ENCODE peak calls at places on chromosomes 12 and 14, in ten cellular contexts. W is IMR-90, T is thyroid gland, S is stomach, V is ovary, Y is HCT116, M is esophagus squamous epithelium, J is suprapubic skin, X is testis, K is adrenal gland. H is an unnamed sample.
A peak's percentile ranks its signal among the peaks of the same experiment; 100 is the strongest.

GRCh38 chr14:73755434-73756014 is 41.3 kb upstream of the PNMA1 start:
- DNase-seq in S (peak; percentile 55), X (peak; percentile 65), V (no peak), J (no peak), Y (no peak), K (no peak), T (peak; percentile 86), M (no peak), W (no peak), H (no peak)

GRCh38 chr14:105864116-105864515 is 337.7 kb downstream of the TMEM121 start:
- DNase-seq in X (peak; percentile 7), S (no peak), V (peak; percentile 4), K (no peak), J (peak; percentile 35), M (no peak), W (no peak), T (no peak), Y (no peak), H (peak; percentile 2)

GRCh38 chr14:67166450-67166853 is 22.8 kb upstream of the GARIN2 start:
- DNase-seq in W (peak; percentile 58), S (no peak), T (peak; percentile 60), Y (peak; percentile 24), M (no peak), J (no peak), K (peak; percentile 60), X (peak; percentile 55), V (no peak), H (no peak)

GRCh38 chr12:8784464-8784863 is 38.0 kb upstream of the A2ML1 start:
- DNase-seq in Y (no peak), S (no peak), X (no peak), W (no peak), K (no peak), V (no peak), M (no peak), J (no peak), T (no peak), H (no peak)

GRCh38 chr14:74476107-74476506 is 17.0 kb downstream of the NPC2 start:
- DNase-seq in Y (no peak), W (no peak), S (no peak), V (no peak), X (peak; percentile 64), J (no peak), K (peak; percentile 84), T (no peak), M (no peak), H (no peak)

GRCh38 chr12:11431486-11431885 is 36.1 kb upstream of the PRB2 start:
- DNase-seq in M (no peak), X (no peak), S (no peak), J (no peak), T (no peak), V (no peak), K (no peak), W (no peak), Y (no peak), H (no peak)

GRCh38 chr14:48973136-48973535 is 613.0 kb downstream of the RPS29 start:
- DNase-seq in W (peak; percentile 70), K (no peak), T (no peak), V (no peak), J (no peak), Y (no peak), M (no peak), S (no peak), X (no peak), H (no peak)

GRCh38 chr12:90970471-90970870 is 15.5 kb upstream of the CCER1 start:
- DNase-seq in X (no peak), V (no peak), K (no peak), W (peak; percentile 12), Y (no peak), T (no peak), S (no peak), M (no peak), J (no peak), H (no peak)

GRCh38 chr14:91866061-91866460 is 1.3 kb downstream of the TC2N start:
- DNase-seq in K (no peak), M (no peak), X (no peak), Y (no peak), S (no peak), J (no peak), T (no peak), V (no peak), W (no peak), H (no peak)

GRCh38 chr12:16153273-16153672 is 124.2 kb downstream of the SLC15A5 start:
- DNase-seq in M (no peak), Y (no peak), S (no peak), T (no peak), W (no peak), V (no peak), J (no peak), X (no peak), K (no peak), H (no peak)

GRCh38 chr12:23949212-23950010 is at the start of gene SOX5:
- DNase-seq in W (peak; percentile 68), X (peak; percentile 20), Y (no peak), V (peak; percentile 31), S (peak; percentile 28), T (peak; percentile 63), J (no peak), M (no peak), K (peak; percentile 13), H (no peak)

GRCh38 chr14:34931206-34931605 is 51.6 kb upstream of the SRP54 start:
- DNase-seq in K (peak; percentile 5), S (no peak), V (no peak), J (no peak), W (peak; percentile 11), M (no peak), X (no peak), T (no peak), Y (no peak), H (no peak)

GRCh38 chr14:93953263-93953662 is 23.1 kb downstream of the ASB2 start:
- DNase-seq in K (no peak), S (no peak), J (no peak), X (no peak), W (no peak), T (no peak), Y (no peak), V (no peak), M (no peak), H (no peak)

GRCh38 chr14:32109676-32110075 is 32.6 kb downstream of the ARHGAP5 start:
- DNase-seq in V (no peak), S (no peak), W (peak; percentile 86), Y (no peak), M (no peak), X (no peak), T (no peak), J (no peak), K (no peak), H (no peak)

GRCh38 chr12:70543444-70543843 is 93.8 kb downstream of the PTPRB start:
- DNase-seq in Y (peak; percentile 61), M (no peak), W (peak; percentile 94), V (no peak), K (peak; percentile 12), S (no peak), T (no peak), J (no peak), X (no peak), H (no peak)

GRCh38 chr12:94326234-94326633 is 133.4 kb downstream of the CEP83 start:
- DNase-seq in W (no peak), K (no peak), S (no peak), Y (no peak), J (no peak), V (no peak), T (no peak), M (no peak), X (no peak), H (no peak)

GRCh38 chr14:74333909-74334308 is 14.4 kb upstream of the VRTN start:
- DNase-seq in X (no peak), K (no peak), M (no peak), Y (no peak), S (no peak), T (no peak), J (no peak), W (peak; percentile 85), V (no peak), H (no peak)

DNA sequence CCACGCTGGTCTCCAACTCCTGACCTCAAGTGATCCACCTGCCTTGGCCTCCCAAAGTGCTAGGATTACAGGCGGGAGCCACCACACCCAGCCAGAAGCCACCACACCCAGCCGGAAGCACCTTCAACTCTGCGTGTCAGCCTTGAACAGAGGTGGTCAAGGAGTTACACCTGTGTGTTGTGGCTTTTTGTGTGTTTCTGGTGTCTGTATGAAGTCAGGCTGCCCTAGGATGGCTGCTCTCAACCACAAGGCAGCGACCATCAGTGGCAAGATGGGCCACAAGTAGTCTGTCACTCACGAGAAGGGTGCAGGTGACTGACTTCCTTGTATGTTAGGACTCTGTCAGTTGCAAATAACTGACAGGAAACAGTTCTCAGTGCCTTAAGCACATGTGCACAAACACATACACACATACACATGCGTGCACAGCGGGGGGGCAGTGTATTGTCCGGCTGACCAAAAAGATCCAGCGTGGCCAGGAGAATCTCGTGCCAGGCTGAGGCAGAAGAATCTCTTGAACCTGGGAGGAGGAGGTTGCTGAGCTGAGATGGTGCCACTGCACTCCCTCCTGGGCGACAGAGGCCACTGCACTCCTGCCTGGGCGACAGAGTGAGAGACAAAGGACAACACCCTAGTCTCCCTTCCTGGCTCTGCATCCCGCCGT is 13.5 kb downstream of the P2RX4 start:
- DNase-seq in Y (no peak), T (no peak), M (no peak), X (peak; percentile 48), S (peak; percentile 52), K (no peak), V (no peak), W (no peak), J (no peak), H (no peak)
- TF ChIP-seq CTCF in Y (peak; percentile 51), T (no peak), M (peak; percentile 51), X (no peak), S (no peak), K (peak; percentile 18), V (no peak), W (peak; percentile 25), J (peak; percentile 16), H (no peak)

GRCh38 chr14:64419003-64419402 is 30.9 kb downstream of the MTHFD1 start:
- DNase-seq in K (no peak), X (no peak), S (no peak), M (no peak), W (no peak), Y (no peak), T (no peak), J (no peak), V (no peak), H (no peak)
- TF ChIP-seq POLR2A in K (no peak), X (no peak), S (no peak), M (no peak), W (no peak), Y (no peak), T (no peak), J (no peak), V (no peak), H (no peak)

DNA sequence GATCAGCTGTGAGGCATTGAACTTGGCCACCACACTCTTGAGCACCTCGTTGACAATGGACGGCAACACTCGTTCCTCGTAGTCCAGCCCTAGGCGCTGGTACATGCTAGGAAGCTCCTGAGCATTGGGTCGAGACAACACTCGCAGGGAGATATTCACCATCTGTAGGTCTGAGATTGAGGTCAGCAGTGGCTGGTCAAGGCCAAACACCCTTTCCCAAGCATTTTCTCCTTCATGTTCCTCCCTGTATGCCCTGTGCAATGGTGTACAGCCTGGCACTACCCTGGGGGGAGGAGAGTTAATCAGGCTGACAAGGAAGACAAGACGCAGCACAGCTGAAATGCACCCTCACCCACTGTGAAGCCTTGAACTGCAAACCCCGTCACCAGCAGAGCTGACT is 2.0 kb downstream of the PHB2 start:
- DNase-seq in J (no peak), M (no peak), Y (no peak), W (no peak), X (no peak), T (no peak), V (no peak), S (no peak), K (no peak), H (no peak)
- H3K4me3 ChIP-seq in J (no peak overlapping the region), M (no peak overlapping the region), Y (peak overlapping the region; percentile 96), W (no peak overlapping the region), X (no peak overlapping the region), T (no peak overlapping the region), V (no peak overlapping the region), S (no peak overlapping the region), K (no peak overlapping the region), H (no peak overlapping the region)

GRCh38 chr12:60106207-60106606 is 510.4 kb downstream of the SLC16A7 start:
- DNase-seq in W (peak; percentile 47), X (no peak), K (no peak), M (no peak), S (no peak), V (no peak), J (no peak), T (no peak), Y (no peak), H (no peak)
- TF ChIP-seq CTCF in W (peak; percentile 48), X (no peak), K (no peak), M (peak; percentile 51), S (no peak), V (no peak), J (no peak), T (peak; percentile 24), Y (peak; percentile 19), H (no peak)